ENCODE peak calls at places on chromosome 3, in four cellular contexts. One of them, this sample, is unnamed. For H3K4me1, the result is how much of the 10 kb centered on the place peaks cover.

GRCh38 chr3:96209703-96210102 is 604.7 kb upstream of the EPHA6 start:
- DNase-seq in iPS DF 6.9: no peak
- DNase-seq in HCT116: no peak
- DNase-seq in aorta: no peak
- DNase-seq in this sample: no peak

GRCh38 chr3:171967932-171968678 is 71.3 kb upstream of the FNDC3B start:
- DNase-seq in HCT116: no peak
- DNase-seq in aorta: peak
- DNase-seq in iPS DF 6.9: no peak
- DNase-seq in this sample: no peak

GRCh38 chr3:101017048-101017447 is 23.8 kb upstream of the ABI3BP start:
- DNase-seq in aorta: no peak
- DNase-seq in HCT116: no peak
- DNase-seq in iPS DF 6.9: no peak
- DNase-seq in this sample: no peak

GRCh38 chr3:53236112-53236841 is 19.5 kb downstream of the TKT start:
- DNase-seq in iPS DF 6.9: no peak
- DNase-seq in aorta: peak
- DNase-seq in HCT116: peak
- DNase-seq in this sample: peak

GRCh38 chr3:158430968-158431367 is 140.0 kb upstream of the MLF1 start:
- DNase-seq in iPS DF 6.9: no peak
- DNase-seq in aorta: no peak
- DNase-seq in HCT116: no peak
- DNase-seq in this sample: no peak

GRCh38 chr3:57227930-57228733 is 603 bp downstream of the APPL1 start:
- DNase-seq in aorta: peak
- DNase-seq in HCT116: no peak
- DNase-seq in iPS DF 6.9: no peak
- DNase-seq in this sample: peak

GRCh38 chr3:45965281-45966052 is 22.2 kb downstream of the CXCR6 start:
- DNase-seq in iPS DF 6.9: no peak
- DNase-seq in aorta: no peak
- DNase-seq in HCT116: no peak
- DNase-seq in this sample: no peak

GRCh38 chr3:45178131-45179023 is 32.2 kb upstream of the CDCP1 start:
- DNase-seq in HCT116: no peak
- DNase-seq in iPS DF 6.9: no peak
- DNase-seq in aorta: no peak
- DNase-seq in this sample: peak

GRCh38 chr3:55623786-55624185 is 136.7 kb upstream of the WNT5A start:
- DNase-seq in aorta: no peak
- DNase-seq in HCT116: no peak
- DNase-seq in iPS DF 6.9: no peak
- DNase-seq in this sample: no peak

GRCh38 chr3:45140392-45140791 is 5.8 kb downstream of the CDCP1 start:
- DNase-seq in iPS DF 6.9: no peak
- DNase-seq in HCT116: no peak
- DNase-seq in aorta: peak
- DNase-seq in this sample: no peak

GRCh38 chr3:194333212-194333980 is 17.7 kb downstream of the CPN2 start:
- DNase-seq in aorta: peak
- DNase-seq in iPS DF 6.9: no peak
- DNase-seq in HCT116: peak
- DNase-seq in this sample: peak

GRCh38 chr3:106114220-106114619 is 245.4 kb upstream of the CBLB start:
- DNase-seq in iPS DF 6.9: no peak
- DNase-seq in aorta: no peak
- DNase-seq in HCT116: no peak
- DNase-seq in this sample: no peak

GRCh38 chr3:4410174-4410573 is 56.9 kb downstream of the SUMF1 start:
- DNase-seq in iPS DF 6.9: no peak
- DNase-seq in HCT116: no peak
- DNase-seq in aorta: no peak
- DNase-seq in this sample: no peak

GRCh38 chr3:100073555-100074307 is 40.6 kb downstream of the FILIP1L start:
- DNase-seq in HCT116: no peak
- DNase-seq in aorta: no peak
- DNase-seq in iPS DF 6.9: no peak
- DNase-seq in this sample: no peak

GRCh38 chr3:4726549-4726948 is 233.4 kb downstream of the ITPR1 start:
- DNase-seq in aorta: no peak
- DNase-seq in iPS DF 6.9: no peak
- DNase-seq in HCT116: no peak
- DNase-seq in this sample: no peak

GRCh38 chr3:18194431-18194830 is 230.7 kb downstream of the SATB1 start:
- DNase-seq in aorta: no peak
- DNase-seq in iPS DF 6.9: no peak
- DNase-seq in HCT116: no peak
- DNase-seq in this sample: no peak

GRCh38 chr3:127734754-127735473 is 62.2 kb downstream of the ABTB1 start:
- DNase-seq in aorta: peak
- DNase-seq in HCT116: no peak
- DNase-seq in iPS DF 6.9: no peak
- DNase-seq in this sample: no peak

GRCh38 chr3:126629999-126630398 is 24.9 kb downstream of the TXNRD3 start:
- DNase-seq in iPS DF 6.9: no peak
- DNase-seq in HCT116: no peak
- DNase-seq in aorta: no peak
- DNase-seq in this sample: no peak

GRCh38 chr3:71968491-71968890 is 183.5 kb upstream of the PROK2 start:
- DNase-seq in iPS DF 6.9: no peak
- DNase-seq in aorta: no peak
- DNase-seq in HCT116: no peak
- DNase-seq in this sample: no peak

GRCh38 chr3:19899264-19899663 is 34.8 kb downstream of the EFHB start:
- DNase-seq in HCT116: no peak
- DNase-seq in iPS DF 6.9: no peak
- DNase-seq in aorta: no peak
- DNase-seq in this sample: no peak

GRCh38 chr3:5022187-5022965 is 43.1 kb downstream of the BHLHE40 start:
- DNase-seq in aorta: no peak
- DNase-seq in HCT116: no peak
- DNase-seq in iPS DF 6.9: no peak
- DNase-seq in this sample: no peak

GRCh38 chr3:70981252-70981933 is 602.1 kb downstream of the FOXP1 start:
- DNase-seq in iPS DF 6.9: no peak
- DNase-seq in aorta: no peak
- DNase-seq in HCT116: no peak
- DNase-seq in this sample: no peak

GRCh38 chr3:12922881-12923431 is 81.6 kb upstream of the RPL32 start:
- DNase-seq in iPS DF 6.9: no peak
- DNase-seq in aorta: no peak
- DNase-seq in HCT116: no peak
- DNase-seq in this sample: no peak

GRCh38 chr3:188001052-188001567 is 152.8 kb upstream of the LPP start:
- DNase-seq in HCT116: no peak
- DNase-seq in aorta: no peak
- DNase-seq in iPS DF 6.9: no peak
- DNase-seq in this sample: no peak
- H3K4me1 ChIP-seq in HCT116: under half
- H3K4me1 ChIP-seq in aorta: under half
- H3K4me1 ChIP-seq in iPS DF 6.9: under half
- H3K4me1 ChIP-seq in this sample: under half

DNA sequence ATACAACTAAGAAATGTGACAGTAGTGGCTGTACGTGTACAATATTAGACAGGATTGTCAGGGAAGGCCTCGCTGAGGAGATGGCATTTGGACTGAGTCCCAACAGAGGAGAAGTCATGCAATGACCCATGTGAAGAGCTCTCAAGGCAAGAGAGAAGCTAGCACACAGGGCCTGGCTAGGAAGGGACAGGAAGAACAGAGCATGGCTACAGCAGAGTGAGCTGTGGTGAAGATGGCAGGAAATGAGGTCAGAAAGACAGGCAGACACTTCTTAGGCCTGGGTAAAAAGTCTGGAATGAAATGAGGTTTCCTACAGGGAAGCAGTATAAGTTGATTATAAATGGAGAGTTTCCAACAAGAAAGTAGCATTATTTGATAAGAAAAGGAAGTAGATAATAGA is 33.2 kb upstream of the LEKR1 start:
- DNase-seq in aorta: no peak
- DNase-seq in HCT116: no peak
- DNase-seq in iPS DF 6.9: no peak
- DNase-seq in this sample: no peak
- H3K27ac ChIP-seq in aorta: peak
- H3K27ac ChIP-seq in HCT116: no peak
- H3K27ac ChIP-seq in iPS DF 6.9: no peak
- H3K27ac ChIP-seq in this sample: no peak

GRCh38 chr3:183697123-183697609 is 431 bp upstream of the YEATS2 start:
- DNase-seq in iPS DF 6.9: no peak
- DNase-seq in aorta: no peak
- DNase-seq in HCT116: no peak
- DNase-seq in this sample: no peak

GRCh38 chr3:183698318-183698731 is 728 bp downstream of the YEATS2 start:
- DNase-seq in iPS DF 6.9: no peak
- DNase-seq in HCT116: no peak
- DNase-seq in aorta: no peak
- DNase-seq in this sample: no peak

GRCh38 chr3:183697610-183698317 is at the start of gene YEATS2:
- DNase-seq in iPS DF 6.9: no peak
- DNase-seq in HCT116: peak
- DNase-seq in aorta: peak
- DNase-seq in this sample: peak

GRCh38 chr3:183698760-183699159 is 1.2 kb downstream of the YEATS2 start:
- DNase-seq in HCT116: no peak
- DNase-seq in aorta: no peak
- DNase-seq in iPS DF 6.9: no peak
- DNase-seq in this sample: no peak

DNA sequence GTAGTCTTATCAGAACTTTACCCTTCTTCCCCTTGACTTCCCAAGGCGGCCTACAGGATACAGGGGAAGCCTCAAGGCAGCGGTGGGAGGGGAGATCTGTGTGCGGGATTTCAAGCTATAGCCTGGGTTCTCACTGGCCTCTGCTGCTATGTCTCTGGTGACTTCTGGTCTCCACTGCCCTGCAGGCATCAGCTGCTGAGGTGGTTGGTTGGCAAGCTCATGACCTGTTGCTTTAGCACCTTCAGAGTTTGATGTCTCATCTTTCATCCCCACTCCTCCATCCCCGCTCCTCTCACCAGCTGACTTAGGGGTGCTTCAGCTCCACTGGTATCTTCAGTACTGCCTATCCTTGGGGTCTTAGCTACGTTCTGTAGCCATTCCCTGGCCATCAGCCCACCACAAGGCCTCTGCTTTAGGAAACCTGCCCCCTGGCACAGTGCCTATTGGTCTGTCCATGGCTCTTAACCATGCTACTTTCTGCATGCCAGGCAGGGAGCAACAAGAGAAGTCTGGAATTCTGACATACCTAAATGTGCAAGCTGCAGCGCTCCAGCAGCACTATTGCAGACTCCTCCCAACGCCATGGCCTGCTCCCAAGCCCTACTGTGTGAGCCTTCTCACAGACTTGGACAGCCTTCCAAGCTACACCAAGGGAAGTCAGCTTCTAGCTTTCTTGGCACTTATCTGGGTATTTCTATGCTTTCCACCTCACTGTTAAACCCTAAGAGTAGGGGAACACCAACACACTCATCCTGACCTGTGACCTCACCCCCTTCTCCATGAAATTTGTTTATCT is 1.8 kb upstream of the YEATS2 start:
- DNase-seq in iPS DF 6.9: no peak
- DNase-seq in HCT116: no peak
- DNase-seq in aorta: no peak
- DNase-seq in this sample: no peak
- H3K4me1 ChIP-seq in iPS DF 6.9: under half
- H3K4me1 ChIP-seq in HCT116: under half
- H3K4me1 ChIP-seq in aorta: under half
- H3K4me1 ChIP-seq in this sample: under half

GRCh38 chr3:125266976-125267375 is 54.4 kb upstream of the SLC12A8 start:
- DNase-seq in iPS DF 6.9: no peak
- DNase-seq in aorta: no peak
- DNase-seq in HCT116: no peak
- DNase-seq in this sample: no peak

GRCh38 chr3:125262155-125262554 is 49.6 kb upstream of the SLC12A8 start:
- DNase-seq in HCT116: no peak
- DNase-seq in aorta: no peak
- DNase-seq in iPS DF 6.9: no peak
- DNase-seq in this sample: no peak

GRCh38 chr3:125271127-125271526 is 58.6 kb upstream of the SLC12A8 start:
- DNase-seq in HCT116: no peak
- DNase-seq in aorta: no peak
- DNase-seq in iPS DF 6.9: peak
- DNase-seq in this sample: no peak

GRCh38 chr3:125267460-125267859 is 54.9 kb upstream of the SLC12A8 start:
- DNase-seq in iPS DF 6.9: no peak
- DNase-seq in aorta: no peak
- DNase-seq in HCT116: no peak
- DNase-seq in this sample: no peak
- H3K27ac ChIP-seq in iPS DF 6.9: no peak
- H3K27ac ChIP-seq in aorta: no peak
- H3K27ac ChIP-seq in HCT116: no peak
- H3K27ac ChIP-seq in this sample: no peak

DNA sequence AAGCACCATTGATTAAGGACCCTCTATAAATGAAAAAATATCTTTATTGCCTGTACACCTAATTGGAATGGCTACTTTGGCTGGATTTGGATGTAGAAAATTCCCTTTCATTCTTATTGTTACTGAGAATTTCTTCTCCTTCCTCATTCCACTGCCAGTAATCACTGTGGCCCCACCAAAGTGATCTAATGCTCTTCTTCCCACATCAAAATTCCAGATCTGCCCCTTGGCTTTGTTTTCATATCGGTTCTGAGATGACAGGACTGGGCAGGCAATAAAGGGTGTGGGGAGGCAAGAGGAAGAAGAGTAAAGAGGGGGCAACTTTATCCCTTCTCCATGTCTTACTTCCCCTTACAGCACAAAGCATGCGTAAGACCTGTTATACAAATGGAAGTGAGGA is 2.1 kb downstream of the ANKUB1 start:
- DNase-seq in iPS DF 6.9: no peak
- DNase-seq in aorta: no peak
- DNase-seq in HCT116: no peak
- DNase-seq in this sample: no peak
- H3K4me1 ChIP-seq in iPS DF 6.9: under half
- H3K4me1 ChIP-seq in aorta: under half
- H3K4me1 ChIP-seq in HCT116: under half
- H3K4me1 ChIP-seq in this sample: under half

GRCh38 chr3:8981700-8982099 is 18.4 kb upstream of the RAD18 start:
- DNase-seq in iPS DF 6.9: no peak
- DNase-seq in aorta: no peak
- DNase-seq in HCT116: no peak
- DNase-seq in this sample: no peak
- H3K27ac ChIP-seq in iPS DF 6.9: no peak
- H3K27ac ChIP-seq in aorta: no peak
- H3K27ac ChIP-seq in HCT116: no peak
- H3K27ac ChIP-seq in this sample: no peak

DNA sequence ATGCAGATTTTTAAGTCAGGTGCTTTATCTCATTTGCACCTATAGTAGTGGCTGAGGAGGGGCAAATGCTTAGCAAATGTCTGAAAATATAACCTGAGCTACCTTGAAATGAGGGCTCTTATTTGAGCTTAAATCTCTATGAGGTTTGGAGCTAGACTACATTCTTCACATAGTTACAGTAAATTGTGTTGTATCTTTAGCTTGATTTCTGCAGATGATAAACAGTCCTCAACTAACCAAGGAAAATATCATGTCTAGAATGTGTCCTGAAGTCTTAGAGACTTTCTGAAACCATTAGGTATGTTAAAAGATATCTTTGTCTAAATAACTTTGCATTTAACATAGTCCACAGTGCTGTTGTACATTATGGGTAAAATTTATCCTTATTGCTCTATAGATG is 127.6 kb downstream of the ATP1B3 start:
- DNase-seq in HCT116: no peak
- DNase-seq in aorta: no peak
- DNase-seq in iPS DF 6.9: no peak
- DNase-seq in this sample: no peak
- H3K4me1 ChIP-seq in HCT116: under half
- H3K4me1 ChIP-seq in aorta: under half
- H3K4me1 ChIP-seq in iPS DF 6.9: under half
- H3K4me1 ChIP-seq in this sample: under half